ENCODE peak calls at places on chromosome 7, in nine cellular contexts. H is brain microvascular endothelial cell, V is PC-3, Q is neural progenitor cell, Z is left ventricle myocardium inferior, R is fibroblast of lung, B is foreskin keratinocyte, L is body of pancreas, P is hepatocyte. S is an unnamed sample.

GRCh38 chr7:35553498-35553897 is 141.4 kb downstream of the HERPUD2 start:
- DNase-seq in H (no peak), V (no peak), Q (no peak), Z (no peak), R (peak), B (no peak), L (no peak), P (no peak), S (no peak)

GRCh38 chr7:26372738-26373137 is 81.1 kb downstream of the SNX10 start:
- DNase-seq in H (no peak), V (no peak), Q (no peak), Z (no peak), R (no peak), B (no peak), L (no peak), P (no peak), S (no peak)

GRCh38 chr7:20218261-20218660 is 1.1 kb upstream of the MACC1 start:
- DNase-seq in H (no peak), V (peak), Q (no peak), Z (no peak), R (no peak), B (no peak), L (no peak), P (no peak), S (no peak)

GRCh38 chr7:111558948-111559347 is 3.3 kb downstream of the IMMP2L start:
- DNase-seq in H (no peak), V (no peak), Q (no peak), Z (no peak), R (peak), B (no peak), L (no peak), P (no peak), S (no peak)

GRCh38 chr7:90824386-90825307 is 228.5 kb downstream of the CDK14 start:
- DNase-seq in H (peak), V (peak), Q (no peak), Z (no peak), R (peak), B (peak), L (no peak), P (no peak), S (no peak)

GRCh38 chr7:81624650-81625310 is 145.1 kb downstream of the HGF start:
- DNase-seq in H (no peak), V (no peak), Q (no peak), Z (no peak), R (peak), B (no peak), L (no peak), P (peak), S (no peak)

GRCh38 chr7:91263359-91264082 is 712 bp upstream of the FZD1 start:
- DNase-seq in H (no peak), V (peak), Q (peak), Z (peak), R (peak), B (no peak), L (peak), P (peak), S (peak)

GRCh38 chr7:119228482-119228881 is 1004.0 kb downstream of the ANKRD7 start:
- DNase-seq in H (no peak), V (no peak), Q (no peak), Z (no peak), R (peak), B (peak), L (no peak), P (no peak), S (no peak)

GRCh38 chr7:37304926-37305325 is 143.7 kb downstream of the ELMO1 start:
- DNase-seq in H (no peak), V (no peak), Q (no peak), Z (no peak), R (no peak), B (no peak), L (no peak), P (no peak), S (no peak)

GRCh38 chr7:323410-323809 is 33.4 kb downstream of the FOXL3 start:
- DNase-seq in H (no peak), V (no peak), Q (no peak), Z (no peak), R (no peak), B (no peak), L (no peak), P (no peak), S (no peak)

GRCh38 chr7:158864507-158864820 is 8.1 kb downstream of the DYNC2I1 start:
- DNase-seq in H (no peak), V (no peak), Q (no peak), Z (no peak), R (no peak), B (no peak), L (no peak), P (no peak), S (no peak)

GRCh38 chr7:3436746-3437145 is 135.7 kb downstream of the SDK1 start:
- DNase-seq in H (peak), V (peak), Q (no peak), Z (no peak), R (peak), B (peak), L (no peak), P (no peak), S (no peak)

GRCh38 chr7:36045275-36045674 is 107.8 kb upstream of the EEPD1 start:
- DNase-seq in H (no peak), V (peak), Q (no peak), Z (no peak), R (peak), B (no peak), L (no peak), P (no peak), S (no peak)

GRCh38 chr7:92835140-92835850 is 1.1 kb downstream of the CDK6 start:
- DNase-seq in H (peak), V (peak), Q (peak), Z (peak), R (peak), B (peak), L (peak), P (peak), S (peak)

GRCh38 chr7:105132335-105132734 is 118.3 kb downstream of the KMT2E start:
- DNase-seq in H (no peak), V (no peak), Q (no peak), Z (no peak), R (no peak), B (no peak), L (no peak), P (no peak), S (no peak)

GRCh38 chr7:135856356-135857144 is 107.9 kb upstream of the FAM180A start:
- DNase-seq in H (peak), V (peak), Q (no peak), Z (no peak), R (peak), B (no peak), L (no peak), P (no peak), S (no peak)

GRCh38 chr7:55349126-55349525 is 16.0 kb upstream of the LANCL2 start:
- DNase-seq in H (no peak), V (no peak), Q (peak), Z (no peak), R (no peak), B (no peak), L (no peak), P (no peak), S (no peak)

GRCh38 chr7:32347244-32347828 is 142.8 kb downstream of the LSM5 start:
- DNase-seq in H (peak), V (peak), Q (peak), Z (no peak), R (peak), B (no peak), L (no peak), P (peak), S (no peak)

GRCh38 chr7:24963218-24963617 is 16.8 kb downstream of the OSBPL3 start:
- DNase-seq in H (no peak), V (no peak), Q (no peak), Z (no peak), R (peak), B (no peak), L (peak), P (no peak), S (peak)

GRCh38 chr7:83468251-83468739 is 180.6 kb downstream of the SEMA3E start:
- DNase-seq in H (peak), V (peak), Q (peak), Z (peak), R (peak), B (peak), L (peak), P (peak), S (peak)

GRCh38 chr7:103466814-103467213 is 20.8 kb upstream of the SLC26A5 start:
- DNase-seq in H (no peak), V (no peak), Q (no peak), Z (no peak), R (no peak), B (no peak), L (no peak), P (no peak), S (no peak)

GRCh38 chr7:103469095-103469948 is 23.3 kb upstream of the SLC26A5 start:
- DNase-seq in H (no peak), V (no peak), Q (no peak), Z (no peak), R (no peak), B (no peak), L (no peak), P (no peak), S (no peak)
- TF ChIP-seq CTCF in H (no peak), V (no peak), Q (no peak), Z (no peak), R (no peak), B (no peak), L (no peak), P (no peak), S (no peak)

GRCh38 chr7:42219447-42219846 is 17.6 kb downstream of the GLI3 start:
- DNase-seq in H (no peak), V (no peak), Q (no peak), Z (no peak), R (no peak), B (peak), L (no peak), P (no peak), S (no peak)

GRCh38 chr7:42214063-42214679 is 22.8 kb downstream of the GLI3 start:
- DNase-seq in H (no peak), V (no peak), Q (peak), Z (no peak), R (no peak), B (no peak), L (no peak), P (no peak), S (no peak)

GRCh38 chr7:42218248-42218647 is 18.8 kb downstream of the GLI3 start:
- DNase-seq in H (no peak), V (no peak), Q (no peak), Z (no peak), R (no peak), B (no peak), L (no peak), P (no peak), S (no peak)

GRCh38 chr7:42217053-42217452 is 20.0 kb downstream of the GLI3 start:
- DNase-seq in H (no peak), V (no peak), Q (peak), Z (no peak), R (no peak), B (no peak), L (no peak), P (no peak), S (no peak)

DNA sequence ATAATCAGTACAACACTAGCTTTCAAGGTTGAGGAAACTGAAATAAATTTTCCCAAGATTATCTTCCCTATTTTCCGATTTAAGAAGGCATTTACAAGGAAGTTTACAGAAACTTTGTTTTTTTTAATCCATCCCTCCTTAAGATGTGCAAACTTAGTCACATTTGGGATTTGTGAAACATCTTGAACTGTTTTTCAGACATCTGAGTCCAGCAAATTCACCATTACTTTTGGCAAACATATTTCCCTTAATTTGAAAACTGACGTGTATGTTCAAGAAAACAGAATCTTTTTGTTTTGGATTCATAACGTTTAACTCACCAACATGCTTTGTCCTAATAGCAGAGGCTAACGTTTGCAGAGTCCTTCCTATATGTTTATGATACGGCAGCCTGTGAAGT is 19.5 kb downstream of the GLI3 start:
- DNase-seq in H (no peak), V (no peak), Q (no peak), Z (no peak), R (no peak), B (no peak), L (no peak), P (no peak), S (no peak)
- H3K27ac ChIP-seq in H (no peak), V (no peak), Q (peak), Z (no peak), R (no peak), B (no peak), L (no peak), P (no peak), S (no peak)

DNA sequence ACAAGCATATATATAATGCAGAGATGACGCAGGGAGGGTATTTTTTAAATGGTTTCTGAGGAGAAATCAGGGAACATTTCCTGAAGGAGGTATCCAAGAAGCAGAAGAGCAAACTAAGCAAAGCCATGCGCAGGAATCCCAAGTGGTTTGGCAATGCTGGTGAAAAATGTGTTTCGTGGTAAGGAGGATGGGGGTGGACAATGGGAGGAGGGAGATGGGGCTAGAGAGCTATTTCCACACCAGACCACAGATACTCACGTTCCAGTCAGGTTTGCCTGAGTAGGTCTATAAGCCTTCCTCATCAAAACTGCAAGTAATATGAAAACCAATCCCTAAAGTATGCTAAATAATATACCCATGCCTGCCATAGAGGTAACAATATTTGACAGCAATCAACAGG is 223.7 kb upstream of the MKLN1 start:
- DNase-seq in H (peak), V (peak), Q (no peak), Z (no peak), R (peak), B (no peak), L (no peak), P (no peak), S (no peak)
- TF ChIP-seq CTCF in H (no peak), V (no peak), Q (no peak), Z (no peak), R (no peak), B (no peak), L (no peak), P (no peak), S (no peak)

DNA sequence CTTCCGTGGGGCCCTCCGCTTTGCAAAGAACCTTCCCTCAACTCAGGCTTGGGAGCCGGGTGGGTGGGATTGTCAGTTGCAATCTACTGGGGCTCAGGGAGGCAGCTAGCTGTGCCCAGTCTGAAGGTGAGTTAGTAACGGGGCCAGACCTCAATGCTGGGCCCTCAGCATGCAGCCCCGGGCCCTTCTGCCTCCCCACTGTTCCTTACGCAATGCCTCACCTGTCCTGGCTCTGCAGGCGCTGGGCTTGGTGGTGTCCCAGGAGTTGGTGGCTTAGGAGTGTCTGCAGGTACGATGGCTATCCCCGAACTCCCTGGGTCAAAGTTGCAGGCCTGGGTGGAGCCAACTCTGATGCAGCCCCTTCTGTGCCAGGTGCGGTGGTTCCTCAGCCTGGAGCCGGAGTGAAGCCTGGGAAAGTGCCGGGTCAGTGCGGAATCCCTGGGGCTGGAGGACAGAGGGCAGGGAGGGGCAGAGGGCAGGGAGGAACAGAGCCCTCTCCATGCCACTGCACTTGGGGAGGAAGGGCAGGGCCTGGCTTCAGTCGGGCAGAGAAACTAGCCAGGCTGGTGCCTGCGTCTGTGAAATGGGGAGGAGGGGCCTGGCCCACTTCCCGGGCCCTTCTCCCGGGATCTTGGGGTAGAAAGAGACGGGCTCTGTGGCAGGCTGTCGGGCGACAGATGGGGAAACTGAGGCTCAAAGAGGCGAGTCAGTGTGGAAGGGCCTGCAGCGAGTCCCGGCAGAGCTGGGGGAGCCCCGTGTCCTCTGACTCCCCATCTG is 15.0 kb downstream of the ELN start:
- DNase-seq in H (no peak), V (no peak), Q (no peak), Z (no peak), R (no peak), B (no peak), L (peak), P (no peak), S (no peak)
- H3K27ac ChIP-seq in H (no peak), V (no peak), Q (no peak), Z (peak), R (no peak), B (no peak), L (peak), P (peak), S (peak)

DNA sequence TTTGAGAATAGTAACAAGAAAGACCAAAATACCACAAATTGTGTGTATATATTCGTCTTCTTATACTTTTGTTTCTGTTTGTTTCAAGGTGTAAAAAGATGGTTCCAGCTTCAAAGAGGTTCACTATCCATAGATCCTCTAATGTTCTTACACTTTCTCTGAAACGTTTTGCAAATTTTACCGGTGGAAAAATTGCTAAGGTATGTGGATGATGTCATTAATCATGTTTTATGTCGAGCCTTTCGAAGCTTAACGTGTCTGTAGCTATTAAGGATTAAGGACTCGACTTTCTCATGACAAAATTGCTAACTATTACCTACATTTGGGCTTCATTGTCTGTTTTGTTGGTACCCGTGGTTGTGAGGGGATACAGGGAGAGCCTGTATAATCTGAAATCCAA is 112.8 kb downstream of the ANKRD61 start:
- DNase-seq in H (no peak), V (no peak), Q (no peak), Z (no peak), R (no peak), B (no peak), L (no peak), P (no peak), S (no peak)
- TF ChIP-seq CTCF in H (no peak), V (no peak), Q (no peak), Z (no peak), R (no peak), B (no peak), L (no peak), P (no peak), S (no peak)

DNA sequence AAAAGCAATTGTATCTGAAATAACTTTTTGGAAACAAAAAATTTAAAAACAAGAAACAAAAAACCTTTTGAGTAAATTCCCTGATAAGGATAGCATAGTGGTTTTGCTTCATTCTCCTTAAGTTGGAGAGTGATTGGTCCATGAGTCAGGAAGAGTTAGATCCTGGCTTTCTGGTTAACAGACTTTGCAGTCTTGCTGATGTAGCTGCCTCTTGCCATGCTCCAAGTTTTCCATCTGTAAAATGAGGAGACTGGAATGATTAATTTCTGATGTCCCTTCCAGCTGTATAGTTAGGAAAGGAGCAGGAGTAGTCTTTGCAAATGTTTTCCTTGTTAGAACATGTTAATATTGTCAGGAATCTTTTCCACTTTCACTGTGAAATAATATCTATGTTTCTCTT is 266.6 kb downstream of the DNAJB9 start:
- DNase-seq in H (no peak), V (no peak), Q (no peak), Z (no peak), R (peak), B (no peak), L (no peak), P (no peak), S (no peak)
- H3K27ac ChIP-seq in H (no peak), V (no peak), Q (no peak), Z (no peak), R (no peak), B (no peak), L (no peak), P (no peak), S (no peak)

GRCh38 chr7:123966936-123967335 is 41.9 kb downstream of the SPAM1 start:
- DNase-seq in H (no peak), V (no peak), Q (no peak), Z (no peak), R (peak), B (no peak), L (peak), P (peak), S (no peak)
- TF ChIP-seq CTCF in H (peak), V (peak), Q (no peak), Z (peak), R (no peak), B (peak), L (no peak), P (no peak), S (no peak)

GRCh38 chr7:75536491-75536890 is 44.4 kb downstream of the SPDYE5 start:
- DNase-seq in H (no peak), V (no peak), Q (no peak), Z (no peak), R (no peak), B (no peak), L (no peak), P (no peak), S (no peak)

GRCh38 chr7:75534727-75535307 is 42.7 kb downstream of the SPDYE5 start:
- DNase-seq in H (peak), V (peak), Q (no peak), Z (no peak), R (peak), B (no peak), L (no peak), P (no peak), S (no peak)

GRCh38 chr7:75532639-75533038 is 40.5 kb downstream of the SPDYE5 start:
- DNase-seq in H (no peak), V (no peak), Q (no peak), Z (no peak), R (no peak), B (no peak), L (no peak), P (no peak), S (no peak)

GRCh38 chr7:75533926-75534325 is 41.8 kb downstream of the SPDYE5 start:
- DNase-seq in H (no peak), V (no peak), Q (no peak), Z (no peak), R (no peak), B (no peak), L (no peak), P (no peak), S (no peak)

DNA sequence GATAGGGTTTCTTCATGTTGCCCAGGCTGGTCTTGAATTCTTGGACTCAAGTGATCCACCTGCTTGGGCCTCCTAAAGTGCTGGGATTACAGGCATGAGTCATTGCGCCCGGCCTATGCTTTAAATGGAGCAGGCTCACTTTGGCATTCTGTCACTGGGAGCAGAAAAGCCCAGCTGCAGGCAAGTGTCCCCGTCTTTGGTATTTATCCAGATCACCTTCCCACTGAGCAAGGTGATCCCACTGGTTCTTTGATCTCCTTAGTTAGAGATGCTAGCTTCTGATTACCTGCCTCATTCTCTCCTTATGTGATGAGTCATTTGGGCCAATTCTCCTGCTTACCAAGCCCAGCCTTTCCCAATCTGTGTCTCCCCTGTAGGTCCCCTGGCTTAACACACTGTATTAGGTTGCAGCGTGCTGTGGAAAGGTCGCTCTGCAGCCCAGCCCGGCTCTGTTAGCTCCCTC is 39.3 kb downstream of the SPDYE5 start:
- DNase-seq in H (no peak), V (peak), Q (peak), Z (no peak), R (no peak), B (peak), L (no peak), P (peak), S (no peak)
- H3K27ac ChIP-seq in H (no peak), V (no peak), Q (peak), Z (no peak), R (no peak), B (no peak), L (no peak), P (no peak), S (no peak)

S was measured in tibial artery.